ENCODE peak calls at places on chromosomes 6 and 20, in six cellular contexts. C is amniotic stem cell; Q is activated T-helper 1 cell treated with anti-CD3 and anti-CD28 coated beads, Interleukin-2, amount 50 U/mL, for 16 hours; L is stimulated activated CD4-positive, alpha-beta T cell treated with anti-CD3 and anti-CD28 coated beads, Interleukin-15, amount 100 ng/mL, for 1 hour; U is hepatic stellate cell; B is heart right ventricle. J is an unnamed sample.

GRCh38 chr6:116287668-116288282 is 8.0 kb upstream of the TSPYL1 start:
- DNase-seq in U (no peak), L (no peak), B (no peak), Q (no peak), C (peak), J (no peak)

GRCh38 chr20:56778765-56779195 is 149.7 kb downstream of the TFAP2C start:
- DNase-seq in B (no peak), U (no peak), L (no peak), C (no peak), Q (no peak), J (no peak)

GRCh38 chr6:113102761-113103160 is 754.4 kb upstream of the MARCKS start:
- DNase-seq in U (no peak), L (no peak), Q (no peak), C (no peak), B (no peak), J (no peak)

GRCh38 chr6:27178001-27178730 is 69.3 kb upstream of the PRSS16 start:
- DNase-seq in B (peak), L (no peak), Q (peak), U (peak), C (peak), J (no peak)

GRCh38 chr6:64680446-64680845 is 1026.6 kb downstream of the EYS start:
- DNase-seq in L (no peak), U (no peak), B (no peak), Q (no peak), C (no peak), J (no peak)

GRCh38 chr6:142400495-142400894 is 98.7 kb downstream of the ADGRG6 start:
- DNase-seq in L (no peak), B (no peak), Q (no peak), U (no peak), C (no peak), J (no peak)

GRCh38 chr6:106180208-106180607 is 94.1 kb downstream of the PRDM1 start:
- DNase-seq in U (no peak), L (no peak), Q (no peak), B (no peak), C (no peak), J (no peak)

GRCh38 chr6:119501798-119502483 is 152.4 kb upstream of the MAN1A1 start:
- DNase-seq in L (no peak), C (no peak), U (no peak), B (no peak), Q (no peak), J (no peak)

GRCh38 chr20:53921443-53921973 is 148.9 kb downstream of the BCAS1 start:
- DNase-seq in B (no peak), L (no peak), Q (no peak), U (no peak), C (no peak), J (no peak)

GRCh38 chr6:29466241-29466640 is 9.3 kb downstream of the OR2H1 start:
- DNase-seq in L (no peak), Q (no peak), U (no peak), C (no peak), B (no peak), J (no peak)

GRCh38 chr6:107098436-107099307 is 16.6 kb downstream of the BEND3 start:
- DNase-seq in B (no peak), L (no peak), U (no peak), Q (no peak), C (no peak), J (no peak)

GRCh38 chr6:45378324-45378926 is 691 bp upstream of the SUPT3H start:
- DNase-seq in U (no peak), B (peak), Q (no peak), C (no peak), L (peak), J (no peak)

GRCh38 chr20:62376112-62377063 is 9.3 kb upstream of the LAMA5 start:
- DNase-seq in U (no peak), L (no peak), Q (no peak), C (no peak), B (peak), J (no peak)

GRCh38 chr20:49297605-49298530 is 20.0 kb upstream of the ZNFX1 start:
- DNase-seq in C (no peak), U (no peak), Q (no peak), B (no peak), L (no peak), J (no peak)

GRCh38 chr6:148548065-148548748 is 198.6 kb upstream of the UST start:
- DNase-seq in C (no peak), U (no peak), Q (no peak), L (no peak), B (peak), J (no peak)

GRCh38 chr6:5782783-5783567 is 223.8 kb downstream of the NRN1 start:
- DNase-seq in B (peak), Q (no peak), L (no peak), C (no peak), U (no peak), J (no peak)

J was measured in cortex of kidney.